ENCODE peak calls at places on chromosomes 13 and 19, in four cellular contexts. One of them, this sample, is unnamed.

GRCh38 chr13:35388979-35389378 is 87.5 kb downstream of the MAB21L1 start:
- DNase-seq in AG09309: no peak
- DNase-seq in lower lobe of right lung: no peak
- DNase-seq in fibroblast of lung: peak
- DNase-seq in this sample: peak

GRCh38 chr19:18110833-18111232 is 13.3 kb downstream of the MAST3 start:
- DNase-seq in AG09309: no peak
- DNase-seq in lower lobe of right lung: peak
- DNase-seq in fibroblast of lung: no peak
- DNase-seq in this sample: no peak

GRCh38 chr13:23771966-23772365 is 117.2 kb downstream of the MIPEP start:
- DNase-seq in AG09309: no peak
- DNase-seq in lower lobe of right lung: no peak
- DNase-seq in fibroblast of lung: peak
- DNase-seq in this sample: no peak

GRCh38 chr19:16296713-16297112 is 27.9 kb upstream of the KLF2 start:
- DNase-seq in AG09309: no peak
- DNase-seq in lower lobe of right lung: no peak
- DNase-seq in fibroblast of lung: peak
- DNase-seq in this sample: peak

GRCh38 chr19:45349430-45349941 is 8.9 kb downstream of the KLC3 start:
- DNase-seq in AG09309: no peak
- DNase-seq in lower lobe of right lung: no peak
- DNase-seq in fibroblast of lung: no peak
- DNase-seq in this sample: no peak

GRCh38 chr13:44364019-44364418 is 9.6 kb upstream of the SERP2 start:
- DNase-seq in AG09309: no peak
- DNase-seq in lower lobe of right lung: no peak
- DNase-seq in fibroblast of lung: no peak
- DNase-seq in this sample: no peak

GRCh38 chr19:57302020-57302465 is 18.2 kb upstream of the ZNF543 start:
- DNase-seq in AG09309: peak
- DNase-seq in lower lobe of right lung: no peak
- DNase-seq in fibroblast of lung: peak
- DNase-seq in this sample: peak

GRCh38 chr19:43423779-43424178 is 9.1 kb downstream of the TEX101 start:
- DNase-seq in AG09309: no peak
- DNase-seq in lower lobe of right lung: no peak
- DNase-seq in fibroblast of lung: no peak
- DNase-seq in this sample: no peak

GRCh38 chr13:72379581-72379980 is 347.8 kb downstream of the MZT1 start:
- DNase-seq in AG09309: no peak
- DNase-seq in lower lobe of right lung: no peak
- DNase-seq in fibroblast of lung: peak
- DNase-seq in this sample: no peak

GRCh38 chr19:19399733-19400438 is 5.6 kb upstream of the GATAD2A start:
- DNase-seq in AG09309: no peak
- DNase-seq in lower lobe of right lung: no peak
- DNase-seq in fibroblast of lung: peak
- DNase-seq in this sample: peak

GRCh38 chr13:75666646-75667351 is 30.7 kb downstream of the LMO7 start:
- DNase-seq in AG09309: no peak
- DNase-seq in lower lobe of right lung: no peak
- DNase-seq in fibroblast of lung: peak
- DNase-seq in this sample: peak

GRCh38 chr13:27770809-27771208 is 21.5 kb upstream of the GSX1 start:
- DNase-seq in AG09309: no peak
- DNase-seq in lower lobe of right lung: no peak
- DNase-seq in fibroblast of lung: no peak
- DNase-seq in this sample: peak

GRCh38 chr13:110245421-110245899 is 61.5 kb downstream of the COL4A1 start:
- DNase-seq in AG09309: no peak
- DNase-seq in lower lobe of right lung: no peak
- DNase-seq in fibroblast of lung: peak
- DNase-seq in this sample: peak

GRCh38 chr19:5943623-5944022 is 29.6 kb downstream of the CAPS start:
- DNase-seq in AG09309: no peak
- DNase-seq in lower lobe of right lung: no peak
- DNase-seq in fibroblast of lung: peak
- DNase-seq in this sample: peak

GRCh38 chr13:100394005-100394695 is 194.4 kb downstream of the GGACT start:
- DNase-seq in AG09309: peak
- DNase-seq in lower lobe of right lung: no peak
- DNase-seq in fibroblast of lung: peak
- DNase-seq in this sample: peak

GRCh38 chr13:25738342-25738771 is 313.5 kb downstream of the SHISA2 start:
- DNase-seq in AG09309: no peak
- DNase-seq in lower lobe of right lung: no peak
- DNase-seq in fibroblast of lung: peak
- DNase-seq in this sample: peak

GRCh38 chr19:13053761-13054604 is 48.7 kb downstream of the LYL1 start:
- DNase-seq in AG09309: peak
- DNase-seq in lower lobe of right lung: peak
- DNase-seq in fibroblast of lung: peak
- DNase-seq in this sample: peak

GRCh38 chr19:46840157-46840942 is 10.3 kb downstream of the AP2S1 start:
- DNase-seq in AG09309: no peak
- DNase-seq in lower lobe of right lung: no peak
- DNase-seq in fibroblast of lung: peak
- DNase-seq in this sample: peak

GRCh38 chr13:56515441-56515840 is 625.3 kb upstream of the PRR20A start:
- DNase-seq in AG09309: no peak
- DNase-seq in lower lobe of right lung: no peak
- DNase-seq in fibroblast of lung: no peak
- DNase-seq in this sample: no peak

GRCh38 chr13:30305456-30305855 is 1.9 kb downstream of the KATNAL1 start:
- DNase-seq in AG09309: no peak
- DNase-seq in lower lobe of right lung: no peak
- DNase-seq in fibroblast of lung: no peak
- DNase-seq in this sample: no peak

GRCh38 chr13:53783466-53783865 is 754.9 kb downstream of the OLFM4 start:
- DNase-seq in AG09309: no peak
- DNase-seq in lower lobe of right lung: no peak
- DNase-seq in fibroblast of lung: no peak
- DNase-seq in this sample: no peak

GRCh38 chr13:106468207-106468606 is 67.3 kb downstream of the EFNB2 start:
- DNase-seq in AG09309: no peak
- DNase-seq in lower lobe of right lung: no peak
- DNase-seq in fibroblast of lung: no peak
- DNase-seq in this sample: no peak

GRCh38 chr19:43316591-43317319 is 36.7 kb upstream of the CD177 start:
- DNase-seq in AG09309: no peak
- DNase-seq in lower lobe of right lung: no peak
- DNase-seq in fibroblast of lung: peak
- DNase-seq in this sample: no peak

GRCh38 chr19:17339088-17339741 is 1.9 kb downstream of the GTPBP3 start:
- DNase-seq in AG09309: no peak
- DNase-seq in lower lobe of right lung: no peak
- DNase-seq in fibroblast of lung: no peak
- DNase-seq in this sample: no peak

GRCh38 chr13:57326532-57326931 is 159.5 kb downstream of the PRR20E start:
- DNase-seq in AG09309: no peak
- DNase-seq in lower lobe of right lung: no peak
- DNase-seq in fibroblast of lung: no peak
- DNase-seq in this sample: no peak

GRCh38 chr13:44872751-44873150 is 116.5 kb downstream of the NUFIP1 start:
- DNase-seq in AG09309: no peak
- DNase-seq in lower lobe of right lung: no peak
- DNase-seq in fibroblast of lung: no peak
- DNase-seq in this sample: no peak

GRCh38 chr13:33721719-33722118 is 96.2 kb upstream of the RFC3 start:
- DNase-seq in AG09309: no peak
- DNase-seq in lower lobe of right lung: no peak
- DNase-seq in fibroblast of lung: peak
- DNase-seq in this sample: peak

GRCh38 chr19:6739884-6740588 is 556 bp downstream of the TRIP10 start:
- DNase-seq in AG09309: no peak
- DNase-seq in lower lobe of right lung: peak
- DNase-seq in fibroblast of lung: no peak
- DNase-seq in this sample: peak

GRCh38 chr19:480016-480855 is 16.1 kb upstream of the MADCAM1 start:
- DNase-seq in AG09309: no peak
- DNase-seq in lower lobe of right lung: peak
- DNase-seq in fibroblast of lung: peak
- DNase-seq in this sample: peak

GRCh38 chr13:50437252-50437651 is 406.2 kb downstream of the DLEU7 start:
- DNase-seq in AG09309: no peak
- DNase-seq in lower lobe of right lung: no peak
- DNase-seq in fibroblast of lung: no peak
- DNase-seq in this sample: peak

GRCh38 chr19:15283141-15283885 is 49.0 kb downstream of the BRD4 start:
- DNase-seq in AG09309: no peak
- DNase-seq in lower lobe of right lung: no peak
- DNase-seq in fibroblast of lung: peak
- DNase-seq in this sample: peak

GRCh38 chr19:39677931-39678889 is 22.5 kb downstream of the LGALS16 start:
- DNase-seq in AG09309: no peak
- DNase-seq in lower lobe of right lung: peak
- DNase-seq in fibroblast of lung: no peak
- DNase-seq in this sample: peak

GRCh38 chr13:33303885-33304284 is 18.3 kb upstream of the STARD13 start:
- DNase-seq in AG09309: no peak
- DNase-seq in lower lobe of right lung: no peak
- DNase-seq in fibroblast of lung: peak
- DNase-seq in this sample: no peak

GRCh38 chr19:18597809-18598660 is 8.6 kb downstream of the CRLF1 start:
- DNase-seq in AG09309: no peak
- DNase-seq in lower lobe of right lung: no peak
- DNase-seq in fibroblast of lung: no peak
- DNase-seq in this sample: no peak

GRCh38 chr13:68713394-68713793 is 1394.2 kb upstream of the ATXN8OS start:
- DNase-seq in AG09309: no peak
- DNase-seq in lower lobe of right lung: no peak
- DNase-seq in fibroblast of lung: peak
- DNase-seq in this sample: no peak

GRCh38 chr13:36918246-36919060 is 1.6 kb downstream of the SMAD9 start:
- DNase-seq in AG09309: no peak
- DNase-seq in lower lobe of right lung: no peak
- DNase-seq in fibroblast of lung: peak
- DNase-seq in this sample: peak

GRCh38 chr13:94435604-94436226 is 43.8 kb downstream of the DCT start:
- DNase-seq in AG09309: peak
- DNase-seq in lower lobe of right lung: no peak
- DNase-seq in fibroblast of lung: peak
- DNase-seq in this sample: peak

GRCh38 chr19:31347356-31347755 is 1.9 kb downstream of the TSHZ3 start:
- DNase-seq in AG09309: no peak
- DNase-seq in lower lobe of right lung: no peak
- DNase-seq in fibroblast of lung: peak
- DNase-seq in this sample: no peak

GRCh38 chr13:110455444-110455843 is 106.1 kb downstream of the RAB20 start:
- DNase-seq in AG09309: no peak
- DNase-seq in lower lobe of right lung: no peak
- DNase-seq in fibroblast of lung: no peak
- DNase-seq in this sample: no peak

This sample was measured in LHCN-M2.